ENCODE peak calls at places on chromosomes 11 and 22, in four cellular contexts. N is CD8-positive, alpha-beta memory T cell; G is upper lobe of right lung; C is testis. Q is an unnamed sample. For H3K4me1, the result is how much of the 10 kb centered on the place peaks cover.

GRCh38 chr11:94602430-94603372 is 35.5 kb downstream of the PIWIL4 start:
- DNase-seq in G (peak), N (no peak), C (peak), Q (no peak)

GRCh38 chr11:61718613-61719302 is 33.7 kb upstream of the MYRF start:
- DNase-seq in G (no peak), C (no peak), N (no peak), Q (no peak)

GRCh38 chr11:118437046-118437735 is 899 bp downstream of the KMT2A start:
- DNase-seq in C (peak), G (peak), N (peak), Q (peak)

GRCh38 chr22:37045958-37046357 is 5.6 kb upstream of the KCTD17 start:
- DNase-seq in C (no peak), N (no peak), G (no peak), Q (no peak)

GRCh38 chr11:34308821-34309585 is 48.8 kb downstream of the ABTB2 start:
- DNase-seq in N (no peak), G (no peak), C (no peak), Q (no peak)

GRCh38 chr11:72511393-72512047 is 77.2 kb upstream of the CLPB start:
- DNase-seq in N (no peak), G (no peak), C (no peak), Q (no peak)

GRCh38 chr11:124961972-124962609 is 8.1 kb downstream of the CCDC15 start:
- DNase-seq in C (no peak), N (peak), G (no peak), Q (no peak)

GRCh38 chr11:15663778-15664218 is 549.1 kb downstream of the INSC start:
- DNase-seq in C (peak), G (no peak), N (no peak), Q (no peak)

GRCh38 chr22:42747701-42748513 is 27.2 kb upstream of the A4GALT start:
- DNase-seq in N (no peak), G (no peak), C (no peak), Q (no peak)

GRCh38 chr11:911031-911889 is 650 bp upstream of the CHID1 start:
- DNase-seq in G (peak), N (no peak), C (peak), Q (no peak)

GRCh38 chr11:72570893-72571741 is 103.1 kb downstream of the PDE2A start:
- DNase-seq in G (peak), N (no peak), C (no peak), Q (no peak)

GRCh38 chr11:70192666-70193410 is 10.3 kb upstream of the FADD start:
- DNase-seq in G (no peak), N (no peak), C (no peak), Q (no peak)

GRCh38 chr11:115342142-115342541 is 162.1 kb downstream of the CADM1 start:
- DNase-seq in C (no peak), G (no peak), N (no peak), Q (no peak)

GRCh38 chr22:44444341-44445306 is 53.4 kb downstream of the RTL6 start:
- DNase-seq in N (no peak), C (no peak), G (peak), Q (no peak)

GRCh38 chr11:104165014-104165413 is 1.1 kb upstream of the PDGFD start:
- DNase-seq in N (no peak), G (no peak), C (no peak), Q (no peak)

GRCh38 chr11:84261707-84262106 is 975.5 kb upstream of the CCDC90B start:
- DNase-seq in N (no peak), C (peak), G (no peak), Q (no peak)

DNA sequence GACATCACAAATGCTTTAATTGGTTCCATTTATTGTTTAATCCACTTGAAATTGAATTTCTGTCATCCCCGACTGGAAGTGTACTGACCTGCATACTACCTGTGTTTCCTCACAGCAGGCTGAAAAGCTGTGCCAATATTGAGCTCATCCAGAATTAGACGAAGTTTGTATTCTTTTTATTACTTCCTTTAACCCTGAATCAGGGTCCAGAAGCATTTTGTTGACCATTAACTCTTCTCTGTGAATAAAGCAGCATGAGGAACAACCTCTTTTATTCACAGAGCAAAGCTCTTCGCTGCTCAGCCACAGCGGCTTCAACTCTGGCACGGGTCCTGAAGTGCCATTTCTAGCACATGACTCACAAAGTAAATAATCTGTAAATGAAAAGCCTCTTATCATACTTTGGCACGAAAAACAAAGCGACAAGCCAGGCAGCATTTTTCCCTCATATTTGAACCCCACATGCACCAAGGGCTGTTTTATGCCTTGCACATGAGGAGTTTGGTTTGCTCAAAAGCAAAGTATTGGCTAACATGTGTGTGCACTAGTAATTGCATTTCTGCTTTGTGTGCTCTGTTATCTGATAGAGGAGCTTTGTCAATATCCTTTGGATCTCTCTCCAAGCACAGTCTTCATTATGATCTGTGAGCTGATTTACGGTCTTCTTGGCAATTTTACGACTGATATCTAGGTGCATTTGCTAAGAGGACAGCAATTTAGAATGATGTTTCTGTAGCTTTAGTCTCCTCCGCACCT is 33.0 kb upstream of the APOBEC3A start:
- DNase-seq in G (peak), N (no peak), C (peak), Q (no peak)
- H3K4me1 ChIP-seq in G (under half), N (under half), C (under half), Q (under half)

DNA sequence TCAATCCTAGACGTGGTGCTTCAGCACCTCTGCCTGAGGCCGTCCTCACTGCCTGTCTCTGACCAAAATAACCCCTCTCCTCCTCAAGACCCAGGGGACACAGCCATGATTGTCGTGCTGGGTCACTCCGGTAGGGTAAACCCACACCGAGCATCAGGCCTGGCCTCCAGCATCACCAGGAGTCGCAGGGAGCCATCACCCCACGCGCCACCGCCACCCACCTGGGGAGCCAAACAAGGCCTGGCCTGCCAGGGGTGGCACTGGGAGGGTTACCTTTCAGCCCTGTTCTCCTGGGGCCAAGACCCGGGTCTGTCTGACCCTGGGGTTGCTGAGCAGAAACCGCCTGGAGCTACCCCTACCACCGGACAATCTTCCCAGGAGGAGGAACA is 39.3 kb upstream of the NNMT start:
- DNase-seq in G (no peak), N (no peak), C (no peak), Q (no peak)
- H3K27ac ChIP-seq in G (peak), N (no peak), C (peak), Q (no peak)

GRCh38 chr11:111976119-111976518 is 39.0 kb downstream of the DIXDC1 start:
- DNase-seq in N (no peak), C (no peak), G (no peak), Q (no peak)

GRCh38 chr11:111980062-111980461 is 42.9 kb downstream of the DIXDC1 start:
- DNase-seq in G (no peak), N (no peak), C (no peak), Q (no peak)

GRCh38 chr11:111977141-111978027 is 40.2 kb downstream of the DIXDC1 start:
- DNase-seq in N (no peak), G (peak), C (peak), Q (no peak)

GRCh38 chr11:111976614-111977140 is 39.5 kb downstream of the DIXDC1 start:
- DNase-seq in G (no peak), C (peak), N (no peak), Q (no peak)

DNA sequence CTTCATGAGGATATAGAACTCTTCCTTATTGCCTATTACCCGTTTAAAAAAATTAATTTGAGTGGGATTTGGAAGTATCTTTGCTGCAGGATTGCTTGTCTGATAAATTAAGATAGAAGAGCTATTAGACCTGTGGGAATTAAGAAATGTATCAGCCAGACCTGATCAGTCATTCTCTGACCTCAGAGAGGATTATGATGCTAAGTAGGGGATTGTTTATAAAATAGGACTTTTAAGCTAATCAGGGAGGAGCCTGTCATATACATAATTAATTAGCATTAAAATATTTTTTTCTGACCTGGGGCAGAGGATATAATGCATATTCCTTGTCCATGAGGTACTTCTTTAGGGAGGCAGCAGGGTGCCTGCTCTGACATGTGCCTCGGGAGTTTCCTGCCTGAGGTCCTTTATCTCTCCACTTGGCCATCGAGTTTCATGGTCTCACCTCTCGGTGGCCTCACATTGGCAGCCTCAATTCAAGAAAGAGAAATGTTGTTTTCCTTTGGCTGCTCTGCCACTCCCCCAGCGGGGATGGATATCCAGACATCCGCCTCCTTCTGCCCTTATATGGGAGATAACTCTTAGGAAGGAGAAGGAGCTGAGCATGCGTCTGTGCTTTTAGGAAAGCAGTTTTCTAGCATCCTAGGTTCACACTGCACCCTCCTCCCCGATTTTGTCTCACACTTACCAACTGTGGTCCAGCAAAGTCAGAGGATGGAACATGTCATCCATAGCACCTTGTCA is 41.1 kb downstream of the DIXDC1 start:
- DNase-seq in C (peak), G (no peak), N (no peak), Q (no peak)
- H3K4me3 ChIP-seq in C (peak), G (peak), N (no peak), Q (no peak)

DNA sequence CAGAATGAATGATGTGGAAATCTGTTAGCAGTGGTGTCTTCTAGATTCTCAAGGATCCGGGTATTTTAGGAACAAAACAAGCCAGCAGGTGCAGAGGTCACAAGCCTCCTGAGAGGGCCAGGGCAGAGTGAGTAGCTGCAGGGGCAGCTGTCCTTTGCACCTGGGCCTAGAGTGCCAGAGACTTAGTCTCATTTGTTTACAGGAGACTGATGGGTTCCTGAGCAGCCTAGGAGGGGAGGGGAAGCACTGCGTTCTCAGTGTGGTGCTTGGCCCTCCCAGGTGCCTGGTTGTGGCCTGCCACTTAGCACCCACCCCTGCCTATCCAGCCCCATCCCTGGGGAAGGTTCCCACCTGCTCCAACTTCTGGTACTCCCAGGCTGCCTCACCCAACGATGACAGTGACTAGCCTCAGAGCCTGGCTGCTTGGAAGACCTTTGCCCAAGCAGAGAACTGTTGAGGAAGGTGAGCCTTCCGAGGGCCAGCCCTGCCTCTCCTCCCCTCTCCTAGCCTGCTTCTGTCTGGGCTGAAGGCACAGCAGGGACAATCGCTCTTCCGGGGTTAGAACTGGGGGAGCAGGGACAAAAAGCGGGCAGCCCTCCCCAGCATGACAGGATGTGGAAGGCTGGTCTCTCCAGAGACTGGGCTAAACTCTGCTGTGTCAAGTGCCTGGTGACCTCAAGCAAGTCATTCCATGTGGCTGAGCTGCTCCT is 10.1 kb downstream of the KCNQ1OT1 start:
- DNase-seq in N (no peak), C (no peak), G (peak), Q (no peak)
- H3K4me1 ChIP-seq in N (under half), C (under half), G (under half), Q (under half)

DNA sequence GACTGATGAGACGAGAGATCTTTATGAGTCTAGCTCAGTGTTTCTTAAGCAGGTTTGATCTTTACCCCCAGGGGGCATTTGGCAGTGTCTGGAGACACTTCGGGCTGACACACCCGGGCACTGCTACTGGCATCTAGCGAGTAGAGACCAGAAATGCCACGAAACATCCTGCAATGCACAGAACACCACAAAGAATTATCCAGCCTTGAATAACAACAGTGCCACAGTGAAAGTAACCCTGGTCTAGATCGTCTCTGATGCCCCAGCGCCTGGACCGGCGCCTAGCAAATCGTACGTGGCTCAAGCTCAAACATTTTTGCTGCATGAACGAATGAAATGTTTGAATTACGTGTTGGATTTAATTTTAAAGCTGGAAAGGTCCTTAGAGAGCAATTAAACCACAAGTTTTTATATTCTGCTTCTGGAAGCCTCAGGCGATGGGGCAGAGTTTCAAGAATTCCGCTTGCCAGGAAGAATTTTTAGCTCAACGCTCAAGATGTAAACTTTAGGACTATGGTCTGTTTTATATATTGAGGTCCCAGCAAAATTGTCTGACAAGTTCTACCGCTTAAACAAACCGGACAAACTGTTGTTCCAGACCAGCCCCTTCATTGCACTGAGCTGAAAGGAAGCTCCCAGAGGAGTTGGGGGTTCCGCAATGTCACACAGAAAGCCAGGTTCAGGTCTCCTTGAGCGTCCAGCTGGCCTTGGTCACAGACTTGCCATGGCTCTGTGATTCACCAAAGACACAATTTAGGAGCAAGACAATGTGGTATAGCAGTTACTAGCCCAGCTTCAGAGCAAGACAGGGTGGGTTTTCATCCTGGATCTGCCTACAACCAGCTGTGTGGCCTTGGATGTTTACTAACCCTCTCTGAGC is 44.2 kb upstream of the SMTN start:
- DNase-seq in N (no peak), C (no peak), G (no peak), Q (no peak)
- H3K27ac ChIP-seq in N (no peak), C (no peak), G (no peak), Q (no peak)

Q was measured in effector memory CD4-positive, alpha-beta T cell.